ENCODE peak calls at places on chromosomes 6 and 20, in six cellular contexts. A is LoVo; J is activated naive CD4-positive, alpha-beta T cell; X is kidney glomerular epithelial cell; M is gastrocnemius medialis; C is B cell. L is an unnamed sample.

GRCh38 chr6:21679761-21680265 is 86.3 kb downstream of the SOX4 start:
- DNase-seq in X (peak; percentile 55), C (no peak), A (no peak), M (no peak), J (no peak), L (no peak)

GRCh38 chr20:44901972-44902371 is 7.9 kb upstream of the PABPC1L start:
- DNase-seq in M (no peak), C (no peak), A (no peak), J (no peak), X (peak; percentile 6), L (no peak)

GRCh38 chr20:41436679-41437078 is 70.1 kb upstream of the EMILIN3 start:
- DNase-seq in C (no peak), A (no peak), J (no peak), M (no peak), X (peak; percentile 50), L (no peak)

GRCh38 chr20:59785986-59786753 is 147.3 kb downstream of the SYCP2 start:
- DNase-seq in J (no peak), C (no peak), M (no peak), X (no peak), A (no peak), L (no peak)

GRCh38 chr6:168147205-168147738 is 68.3 kb upstream of the FRMD1 start:
- DNase-seq in A (peak; percentile 15), J (no peak), M (no peak), C (no peak), X (no peak), L (no peak)

GRCh38 chr6:68967549-68968300 is 332.6 kb downstream of the ADGRB3 start:
- DNase-seq in J (peak; percentile 7), C (peak; percentile 40), M (peak; percentile 12), X (peak; percentile 69), A (peak; percentile 52), L (peak; percentile 28)

GRCh38 chr6:170286246-170286933 is 4.5 kb downstream of the DLL1 start:
- DNase-seq in C (no peak), A (no peak), M (no peak), J (no peak), X (no peak), L (no peak)

GRCh38 chr6:24060982-24061754 is 64.8 kb upstream of the NRSN1 start:
- DNase-seq in X (no peak), J (no peak), A (no peak), M (no peak), C (no peak), L (peak; percentile 5)

GRCh38 chr6:5457983-5458683 is 196.8 kb downstream of the FARS2 start:
- DNase-seq in A (no peak), M (peak; percentile 41), C (no peak), X (no peak), J (no peak), L (no peak)

GRCh38 chr6:41505084-41506049 is 40.8 kb upstream of the FOXP4 start:
- DNase-seq in M (peak; percentile 33), X (peak; percentile 63), A (no peak), C (peak; percentile 92), J (no peak), L (peak; percentile 71)

GRCh38 chr20:62367136-62367482 is at the start of gene LAMA5:
- DNase-seq in A (peak; percentile 63), J (no peak), M (no peak), X (no peak), C (peak; percentile 86), L (peak; percentile 74)

GRCh38 chr20:25216199-25216945 is 20.9 kb downstream of the ENTPD6 start:
- DNase-seq in X (no peak), J (no peak), C (no peak), M (no peak), A (no peak), L (no peak)

GRCh38 chr20:48180039-48180438 is 394.8 kb upstream of the SULF2 start:
- DNase-seq in X (peak; percentile 47), A (no peak), J (no peak), M (no peak), C (no peak), L (no peak)

GRCh38 chr6:120214097-120214496 is 864.5 kb upstream of the MAN1A1 start:
- DNase-seq in A (no peak), X (no peak), M (no peak), J (no peak), C (no peak), L (no peak)

GRCh38 chr20:43947316-43947710 is 32.7 kb downstream of the TOX2 start:
- DNase-seq in X (no peak), A (no peak), J (no peak), C (no peak), M (no peak), L (no peak)

GRCh38 chr20:31653573-31653972 is 15.9 kb downstream of the COX4I2 start:
- DNase-seq in C (no peak), X (no peak), J (no peak), A (no peak), M (no peak), L (no peak)

GRCh38 chr6:158758464-158758863 is 60.7 kb downstream of the EZR start:
- DNase-seq in A (no peak), C (no peak), X (no peak), J (no peak), M (no peak), L (no peak)

GRCh38 chr6:132391391-132392291 is 9.6 kb downstream of the MOXD1 start:
- DNase-seq in M (no peak), C (no peak), J (no peak), A (no peak), X (peak; percentile 51), L (no peak)

GRCh38 chr6:108874470-108875160 is 26.4 kb downstream of the ARMC2 start:
- DNase-seq in X (no peak), M (no peak), A (no peak), C (no peak), J (no peak), L (peak; percentile 9)